ENCODE peak calls at places on chromosome 21, in nine cellular contexts. One of them, this sample, is unnamed.

GRCh38 chr21:34004984-34005383 is 68.4 kb upstream of the MRPS6 start:
- DNase-seq in mucosa of descending colon: no peak
- DNase-seq in AG10803: no peak
- DNase-seq in cardiac muscle cell: peak
- DNase-seq in foreskin fibroblast: no peak
- DNase-seq in A549: no peak
- DNase-seq in breast epithelium: peak
- DNase-seq in tibial nerve: no peak
- DNase-seq in heart right ventricle: peak
- DNase-seq in this sample: no peak

GRCh38 chr21:15159382-15160020 is 94.7 kb upstream of the NRIP1 start:
- DNase-seq in foreskin fibroblast: no peak
- DNase-seq in mucosa of descending colon: no peak
- DNase-seq in A549: no peak
- DNase-seq in cardiac muscle cell: no peak
- DNase-seq in heart right ventricle: no peak
- DNase-seq in AG10803: no peak
- DNase-seq in breast epithelium: no peak
- DNase-seq in tibial nerve: no peak
- DNase-seq in this sample: no peak

GRCh38 chr21:16455978-16456377 is 726.2 kb downstream of the USP25 start:
- DNase-seq in mucosa of descending colon: no peak
- DNase-seq in cardiac muscle cell: peak
- DNase-seq in AG10803: peak
- DNase-seq in foreskin fibroblast: no peak
- DNase-seq in heart right ventricle: no peak
- DNase-seq in tibial nerve: no peak
- DNase-seq in breast epithelium: no peak
- DNase-seq in A549: no peak
- DNase-seq in this sample: no peak

GRCh38 chr21:30710499-30710898 is 8.1 kb downstream of the KRTAP21-3 start:
- DNase-seq in foreskin fibroblast: no peak
- DNase-seq in cardiac muscle cell: no peak
- DNase-seq in A549: no peak
- DNase-seq in AG10803: no peak
- DNase-seq in tibial nerve: no peak
- DNase-seq in mucosa of descending colon: no peak
- DNase-seq in heart right ventricle: no peak
- DNase-seq in breast epithelium: no peak
- DNase-seq in this sample: no peak

GRCh38 chr21:37987668-37988067 is 71.4 kb upstream of the KCNJ6 start:
- DNase-seq in tibial nerve: no peak
- DNase-seq in foreskin fibroblast: no peak
- DNase-seq in cardiac muscle cell: no peak
- DNase-seq in A549: no peak
- DNase-seq in AG10803: no peak
- DNase-seq in breast epithelium: no peak
- DNase-seq in heart right ventricle: no peak
- DNase-seq in mucosa of descending colon: no peak
- DNase-seq in this sample: no peak

GRCh38 chr21:34266322-34266721 is 97.5 kb upstream of the KCNE2 start:
- DNase-seq in foreskin fibroblast: no peak
- DNase-seq in heart right ventricle: no peak
- DNase-seq in mucosa of descending colon: no peak
- DNase-seq in breast epithelium: no peak
- DNase-seq in AG10803: no peak
- DNase-seq in tibial nerve: peak
- DNase-seq in A549: no peak
- DNase-seq in cardiac muscle cell: no peak
- DNase-seq in this sample: no peak

GRCh38 chr21:27681841-27682240 is 715.0 kb upstream of the ADAMTS5 start:
- DNase-seq in tibial nerve: no peak
- DNase-seq in foreskin fibroblast: peak
- DNase-seq in A549: no peak
- DNase-seq in AG10803: peak
- DNase-seq in breast epithelium: no peak
- DNase-seq in cardiac muscle cell: no peak
- DNase-seq in heart right ventricle: no peak
- DNase-seq in mucosa of descending colon: no peak
- DNase-seq in this sample: no peak

GRCh38 chr21:16863541-16863940 is 649.3 kb upstream of the CXADR start:
- DNase-seq in AG10803: no peak
- DNase-seq in cardiac muscle cell: no peak
- DNase-seq in foreskin fibroblast: peak
- DNase-seq in breast epithelium: no peak
- DNase-seq in A549: no peak
- DNase-seq in heart right ventricle: no peak
- DNase-seq in tibial nerve: no peak
- DNase-seq in mucosa of descending colon: no peak
- DNase-seq in this sample: no peak

GRCh38 chr21:37904879-37905278 is 11.4 kb downstream of the KCNJ6 start:
- DNase-seq in tibial nerve: no peak
- DNase-seq in foreskin fibroblast: no peak
- DNase-seq in mucosa of descending colon: no peak
- DNase-seq in AG10803: peak
- DNase-seq in breast epithelium: no peak
- DNase-seq in A549: no peak
- DNase-seq in heart right ventricle: peak
- DNase-seq in cardiac muscle cell: no peak
- DNase-seq in this sample: no peak

GRCh38 chr21:28099296-28099695 is 893.4 kb downstream of the LTN1 start:
- DNase-seq in AG10803: peak
- DNase-seq in tibial nerve: no peak
- DNase-seq in foreskin fibroblast: peak
- DNase-seq in mucosa of descending colon: no peak
- DNase-seq in A549: no peak
- DNase-seq in heart right ventricle: peak
- DNase-seq in cardiac muscle cell: peak
- DNase-seq in breast epithelium: no peak
- DNase-seq in this sample: no peak

DNA sequence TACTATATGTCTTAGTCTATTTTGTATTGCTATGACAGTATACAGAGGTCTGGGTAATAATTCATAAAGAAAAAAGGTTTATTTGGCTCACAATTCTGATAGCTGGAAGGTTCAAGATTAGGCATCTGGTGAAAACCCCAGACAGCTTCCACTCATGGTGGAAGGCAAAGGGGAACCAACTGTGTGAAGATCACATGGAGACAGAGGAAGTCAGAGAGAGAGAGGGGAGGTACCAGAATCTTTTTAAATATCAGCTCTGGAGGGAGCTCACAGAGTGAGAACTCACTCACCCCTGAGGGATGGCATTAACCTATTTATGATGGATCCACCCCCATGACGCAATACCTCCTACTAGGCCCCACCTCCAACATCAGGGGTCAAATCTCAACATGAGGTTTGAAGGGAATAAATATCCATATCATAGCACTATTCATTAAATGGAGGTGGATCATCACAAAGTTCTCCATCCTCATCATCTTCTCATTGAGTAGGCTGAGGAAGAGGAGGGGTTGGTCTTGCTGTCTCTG is 290.5 kb downstream of the DSCAM start:
- DNase-seq in mucosa of descending colon: no peak
- DNase-seq in AG10803: no peak
- DNase-seq in foreskin fibroblast: no peak
- DNase-seq in breast epithelium: no peak
- DNase-seq in heart right ventricle: no peak
- DNase-seq in A549: no peak
- DNase-seq in cardiac muscle cell: no peak
- DNase-seq in tibial nerve: no peak
- DNase-seq in this sample: no peak
- H3K4me3 ChIP-seq in mucosa of descending colon: no peak
- H3K4me3 ChIP-seq in AG10803: no peak
- H3K4me3 ChIP-seq in foreskin fibroblast: no peak
- H3K4me3 ChIP-seq in breast epithelium: no peak
- H3K4me3 ChIP-seq in heart right ventricle: no peak
- H3K4me3 ChIP-seq in A549: no peak
- H3K4me3 ChIP-seq in cardiac muscle cell: no peak
- H3K4me3 ChIP-seq in tibial nerve: no peak
- H3K4me3 ChIP-seq in this sample: no peak

DNA sequence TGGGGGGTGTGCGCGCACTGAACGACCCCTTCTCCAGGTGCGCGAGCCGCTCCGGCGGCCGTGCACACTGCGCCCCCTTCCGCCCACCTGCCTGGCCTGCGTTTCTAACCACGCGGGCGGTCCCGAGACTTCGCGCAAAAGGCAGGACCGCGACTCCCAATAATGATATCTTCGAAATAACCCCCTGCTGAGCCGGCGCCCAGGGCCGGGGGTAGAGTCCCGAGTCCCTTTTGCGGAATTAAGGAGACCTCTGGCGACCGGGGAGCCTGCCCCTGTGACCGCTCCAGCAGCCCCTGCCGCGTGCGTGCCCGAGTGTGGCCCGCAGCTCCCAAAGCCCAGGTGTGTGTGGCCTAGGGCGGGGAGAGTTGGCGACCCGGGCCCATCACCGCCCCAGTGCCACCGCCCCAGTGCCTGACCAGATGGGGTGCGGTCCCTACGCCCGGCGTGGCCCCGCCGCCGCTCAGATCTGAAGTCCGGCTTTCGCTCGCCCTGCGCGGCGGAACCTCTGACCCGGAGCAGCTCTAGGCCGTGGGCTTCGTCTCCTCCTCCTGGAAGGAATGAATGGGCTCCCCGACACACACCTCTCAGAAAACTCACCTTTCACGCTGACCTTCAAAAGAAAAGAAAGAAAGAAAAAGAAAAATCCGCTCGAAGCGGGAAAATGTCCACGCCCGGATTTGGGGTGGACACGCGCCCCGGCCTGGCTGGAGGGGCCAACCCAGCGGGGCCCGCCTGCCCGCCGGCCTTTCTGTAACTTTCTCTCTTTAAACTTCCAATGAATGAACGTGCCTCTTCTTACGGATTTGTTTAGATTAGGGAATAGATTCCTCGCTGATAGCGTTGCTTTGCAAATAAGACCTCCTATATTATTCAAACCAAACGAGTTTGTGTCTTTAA is 5.5 kb upstream of the SIM2 start:
- DNase-seq in AG10803: no peak
- DNase-seq in breast epithelium: no peak
- DNase-seq in tibial nerve: no peak
- DNase-seq in cardiac muscle cell: peak
- DNase-seq in foreskin fibroblast: no peak
- DNase-seq in A549: no peak
- DNase-seq in heart right ventricle: no peak
- DNase-seq in mucosa of descending colon: no peak
- DNase-seq in this sample: no peak
- H3K4me3 ChIP-seq in AG10803: no peak
- H3K4me3 ChIP-seq in breast epithelium: no peak
- H3K4me3 ChIP-seq in tibial nerve: no peak
- H3K4me3 ChIP-seq in cardiac muscle cell: peak
- H3K4me3 ChIP-seq in foreskin fibroblast: no peak
- H3K4me3 ChIP-seq in A549: no peak
- H3K4me3 ChIP-seq in heart right ventricle: no peak
- H3K4me3 ChIP-seq in mucosa of descending colon: no peak
- H3K4me3 ChIP-seq in this sample: peak

GRCh38 chr21:43979654-43980053 is 32.5 kb upstream of the TRAPPC10 start:
- DNase-seq in breast epithelium: no peak
- DNase-seq in AG10803: no peak
- DNase-seq in A549: no peak
- DNase-seq in heart right ventricle: no peak
- DNase-seq in tibial nerve: no peak
- DNase-seq in mucosa of descending colon: no peak
- DNase-seq in foreskin fibroblast: no peak
- DNase-seq in cardiac muscle cell: no peak
- DNase-seq in this sample: no peak
- H3K4me3 ChIP-seq in breast epithelium: no peak
- H3K4me3 ChIP-seq in AG10803: no peak
- H3K4me3 ChIP-seq in A549: no peak
- H3K4me3 ChIP-seq in heart right ventricle: no peak
- H3K4me3 ChIP-seq in tibial nerve: no peak
- H3K4me3 ChIP-seq in mucosa of descending colon: no peak
- H3K4me3 ChIP-seq in foreskin fibroblast: no peak
- H3K4me3 ChIP-seq in cardiac muscle cell: no peak
- H3K4me3 ChIP-seq in this sample: no peak

GRCh38 chr21:42651515-42652401 is 1.7 kb upstream of the PDE9A start:
- DNase-seq in breast epithelium: no peak
- DNase-seq in A549: no peak
- DNase-seq in foreskin fibroblast: peak
- DNase-seq in AG10803: no peak
- DNase-seq in heart right ventricle: no peak
- DNase-seq in mucosa of descending colon: peak
- DNase-seq in cardiac muscle cell: no peak
- DNase-seq in tibial nerve: no peak
- DNase-seq in this sample: no peak

GRCh38 chr21:42652527-42653491 is 612 bp upstream of the PDE9A start:
- DNase-seq in foreskin fibroblast: peak
- DNase-seq in heart right ventricle: peak
- DNase-seq in A549: peak
- DNase-seq in mucosa of descending colon: peak
- DNase-seq in breast epithelium: peak
- DNase-seq in AG10803: peak
- DNase-seq in tibial nerve: peak
- DNase-seq in cardiac muscle cell: peak
- DNase-seq in this sample: no peak

GRCh38 chr21:42654179-42654912 is 925 bp downstream of the PDE9A start:
- DNase-seq in A549: peak
- DNase-seq in heart right ventricle: no peak
- DNase-seq in breast epithelium: no peak
- DNase-seq in mucosa of descending colon: peak
- DNase-seq in foreskin fibroblast: peak
- DNase-seq in cardiac muscle cell: peak
- DNase-seq in tibial nerve: no peak
- DNase-seq in AG10803: no peak
- DNase-seq in this sample: no peak

GRCh38 chr21:42654913-42655796 is 1.7 kb downstream of the PDE9A start:
- DNase-seq in mucosa of descending colon: peak
- DNase-seq in breast epithelium: no peak
- DNase-seq in A549: no peak
- DNase-seq in heart right ventricle: no peak
- DNase-seq in tibial nerve: no peak
- DNase-seq in AG10803: no peak
- DNase-seq in foreskin fibroblast: peak
- DNase-seq in cardiac muscle cell: no peak
- DNase-seq in this sample: no peak

DNA sequence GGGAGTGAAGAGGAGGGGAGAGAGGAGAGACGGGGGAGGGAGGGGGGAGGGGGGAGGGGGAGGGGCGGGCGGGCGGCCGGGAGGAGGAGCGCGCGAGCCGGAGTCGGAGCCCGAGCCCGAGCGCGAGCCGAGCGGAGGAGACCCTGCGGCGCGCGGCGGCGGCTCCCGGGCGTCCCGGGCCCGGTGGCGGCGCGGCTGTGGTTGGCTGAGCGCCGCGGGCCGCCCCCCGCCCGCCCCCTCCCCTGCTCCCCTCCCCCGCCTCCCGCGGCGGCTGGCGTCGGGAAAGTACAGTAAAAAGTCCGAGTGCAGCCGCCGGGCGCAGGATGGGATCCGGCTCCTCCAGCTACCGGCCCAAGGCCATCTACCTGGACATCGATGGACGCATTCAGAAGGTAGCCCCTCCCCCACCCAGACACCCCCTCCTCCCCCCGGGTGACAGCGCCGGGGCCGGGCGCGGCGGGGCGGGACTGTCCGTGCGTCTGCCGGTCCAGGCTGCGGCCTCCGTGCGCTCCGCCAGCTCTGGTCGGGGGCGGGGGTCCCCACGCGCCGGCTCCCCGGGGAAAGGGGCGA is at the start of gene PDE9A:
- DNase-seq in mucosa of descending colon: peak
- DNase-seq in foreskin fibroblast: peak
- DNase-seq in cardiac muscle cell: peak
- DNase-seq in A549: peak
- DNase-seq in heart right ventricle: peak
- DNase-seq in tibial nerve: no peak
- DNase-seq in breast epithelium: no peak
- DNase-seq in AG10803: no peak
- DNase-seq in this sample: no peak
- H3K4me3 ChIP-seq in mucosa of descending colon: peak
- H3K4me3 ChIP-seq in foreskin fibroblast: peak
- H3K4me3 ChIP-seq in cardiac muscle cell: peak
- H3K4me3 ChIP-seq in A549: peak
- H3K4me3 ChIP-seq in heart right ventricle: peak
- H3K4me3 ChIP-seq in tibial nerve: peak
- H3K4me3 ChIP-seq in breast epithelium: peak
- H3K4me3 ChIP-seq in AG10803: no peak
- H3K4me3 ChIP-seq in this sample: peak